ENCODE peak calls at places on chromosome 11, in four cellular contexts. One of them, this sample, is unnamed.

GRCh38 chr11:9745411-9746211 is 81.7 kb downstream of the SWAP70 start:
- ATAC-seq in HCT116: no peak
- ATAC-seq in HepG2: no peak
- ATAC-seq in K562: no peak
- ATAC-seq in this sample: no peak

GRCh38 chr11:102664001-102664752 is 39.0 kb upstream of the MMP20 start:
- ATAC-seq in HCT116: peak; percentile 96
- ATAC-seq in HepG2: peak; percentile 97
- ATAC-seq in K562: peak; percentile 94
- ATAC-seq in this sample: no peak

GRCh38 chr11:23543651-23544216 is 683.5 kb upstream of the CCDC179 start:
- ATAC-seq in HCT116: no peak
- ATAC-seq in HepG2: no peak
- ATAC-seq in K562: no peak
- ATAC-seq in this sample: no peak

GRCh38 chr11:67318239-67318555 is 14.9 kb downstream of the SSH3 start:
- ATAC-seq in HCT116: no peak
- ATAC-seq in HepG2: peak; percentile 52
- ATAC-seq in K562: peak; percentile 6
- ATAC-seq in this sample: no peak

GRCh38 chr11:58927393-58928081 is 11.8 kb upstream of the GLYATL1 start:
- ATAC-seq in HCT116: peak; percentile 64
- ATAC-seq in HepG2: peak; percentile 73
- ATAC-seq in K562: no peak
- ATAC-seq in this sample: no peak

GRCh38 chr11:79546366-79546765 is 105.5 kb upstream of the TENM4 start:
- ATAC-seq in HCT116: no peak
- ATAC-seq in HepG2: no peak
- ATAC-seq in K562: no peak
- ATAC-seq in this sample: no peak

GRCh38 chr11:14611939-14612338 is 31.7 kb upstream of the PDE3B start:
- ATAC-seq in HCT116: no peak
- ATAC-seq in HepG2: no peak
- ATAC-seq in K562: no peak
- ATAC-seq in this sample: no peak

GRCh38 chr11:848988-849824 is 6.6 kb downstream of the TSPAN4 start:
- ATAC-seq in HCT116: no peak
- ATAC-seq in HepG2: no peak
- ATAC-seq in K562: no peak
- ATAC-seq in this sample: no peak

GRCh38 chr11:70547821-70548670 is 149.7 kb downstream of the CTTN start:
- ATAC-seq in HCT116: peak; percentile 55
- ATAC-seq in HepG2: no peak
- ATAC-seq in K562: no peak
- ATAC-seq in this sample: no peak

GRCh38 chr11:46253258-46254134 is 24.0 kb upstream of the CREB3L1 start:
- ATAC-seq in HCT116: no peak
- ATAC-seq in HepG2: peak; percentile 28
- ATAC-seq in K562: no peak
- ATAC-seq in this sample: no peak

GRCh38 chr11:100619484-100619883 is 67.6 kb upstream of the ARHGAP42 start:
- ATAC-seq in HCT116: no peak
- ATAC-seq in HepG2: no peak
- ATAC-seq in K562: no peak
- ATAC-seq in this sample: no peak

GRCh38 chr11:70660059-70660888 is 261.9 kb downstream of the CTTN start:
- ATAC-seq in HCT116: no peak
- ATAC-seq in HepG2: no peak
- ATAC-seq in K562: no peak
- ATAC-seq in this sample: no peak

GRCh38 chr11:77115956-77116355 is 12.1 kb upstream of the MYO7A start:
- ATAC-seq in HCT116: no peak
- ATAC-seq in HepG2: no peak
- ATAC-seq in K562: no peak
- ATAC-seq in this sample: no peak

GRCh38 chr11:64092761-64093136 is 57.0 kb downstream of the FLRT1 start:
- ATAC-seq in HCT116: no peak
- ATAC-seq in HepG2: peak; percentile 67
- ATAC-seq in K562: no peak
- ATAC-seq in this sample: no peak

GRCh38 chr11:63998558-63999348 is 12.5 kb downstream of the OTUB1 start:
- ATAC-seq in HCT116: peak; percentile 35
- ATAC-seq in HepG2: peak; percentile 16
- ATAC-seq in K562: peak; percentile 47
- ATAC-seq in this sample: no peak

GRCh38 chr11:78199015-78199652 is 10.4 kb downstream of the USP35 start:
- ATAC-seq in HCT116: no peak
- ATAC-seq in HepG2: no peak
- ATAC-seq in K562: no peak
- ATAC-seq in this sample: no peak

GRCh38 chr11:123561046-123561781 is 93.2 kb downstream of the SCN3B start:
- ATAC-seq in HCT116: peak; percentile 92
- ATAC-seq in HepG2: peak; percentile 97
- ATAC-seq in K562: peak; percentile 86
- ATAC-seq in this sample: no peak

GRCh38 chr11:102553835-102554282 is 23.3 kb upstream of the MMP7 start:
- ATAC-seq in HCT116: no peak
- ATAC-seq in HepG2: peak; percentile 63
- ATAC-seq in K562: no peak
- ATAC-seq in this sample: no peak

GRCh38 chr11:56307836-56308235 is 7.1 kb upstream of the OR8K3 start:
- ATAC-seq in HCT116: no peak
- ATAC-seq in HepG2: no peak
- ATAC-seq in K562: no peak
- ATAC-seq in this sample: no peak

GRCh38 chr11:46333129-46333947 is 13.9 kb upstream of the DGKZ start:
- ATAC-seq in HCT116: no peak
- ATAC-seq in HepG2: peak; percentile 74
- ATAC-seq in K562: no peak
- ATAC-seq in this sample: peak; percentile 46

GRCh38 chr11:77173494-77173893 is 45.4 kb downstream of the MYO7A start:
- ATAC-seq in HCT116: no peak
- ATAC-seq in HepG2: peak; percentile 66
- ATAC-seq in K562: no peak
- ATAC-seq in this sample: no peak

GRCh38 chr11:120316880-120317688 is 8.0 kb upstream of the TLCD5 start:
- ATAC-seq in HCT116: peak; percentile 94
- ATAC-seq in HepG2: no peak
- ATAC-seq in K562: peak; percentile 58
- ATAC-seq in this sample: peak; percentile 64

GRCh38 chr11:35978173-35978572 is 34.3 kb downstream of the LDLRAD3 start:
- ATAC-seq in HCT116: no peak
- ATAC-seq in HepG2: no peak
- ATAC-seq in K562: no peak
- ATAC-seq in this sample: no peak

GRCh38 chr11:64093233-64094039 is 57.7 kb downstream of the FLRT1 start:
- ATAC-seq in HCT116: peak; percentile 14
- ATAC-seq in HepG2: peak; percentile 4
- ATAC-seq in K562: peak; percentile 43
- ATAC-seq in this sample: no peak

GRCh38 chr11:114049050-114049449 is 10.5 kb upstream of the ZBTB16 start:
- ATAC-seq in HCT116: no peak
- ATAC-seq in HepG2: no peak
- ATAC-seq in K562: no peak
- ATAC-seq in this sample: no peak

GRCh38 chr11:31325162-31325561 is 44.4 kb downstream of the DCDC1 start:
- ATAC-seq in HCT116: no peak
- ATAC-seq in HepG2: no peak
- ATAC-seq in K562: no peak
- ATAC-seq in this sample: peak; percentile 62

GRCh38 chr11:7559404-7560283 is 45.8 kb downstream of the PPFIBP2 start:
- ATAC-seq in HCT116: no peak
- ATAC-seq in HepG2: no peak
- ATAC-seq in K562: no peak
- ATAC-seq in this sample: no peak

GRCh38 chr11:87304350-87304749 is 266.6 kb downstream of the TMEM135 start:
- ATAC-seq in HCT116: no peak
- ATAC-seq in HepG2: no peak
- ATAC-seq in K562: no peak
- ATAC-seq in this sample: no peak

GRCh38 chr11:71913716-71914115 is 14.7 kb downstream of the XNDC1N start:
- ATAC-seq in HCT116: no peak
- ATAC-seq in HepG2: no peak
- ATAC-seq in K562: no peak
- ATAC-seq in this sample: no peak

GRCh38 chr11:109956124-109956793 is 136.9 kb upstream of the ZC3H12C start:
- ATAC-seq in HCT116: no peak
- ATAC-seq in HepG2: no peak
- ATAC-seq in K562: no peak
- ATAC-seq in this sample: no peak

GRCh38 chr11:36628765-36629199 is 30.7 kb upstream of the RAG2 start:
- ATAC-seq in HCT116: no peak
- ATAC-seq in HepG2: no peak
- ATAC-seq in K562: no peak
- ATAC-seq in this sample: no peak

GRCh38 chr11:79822771-79823170 is 381.9 kb upstream of the TENM4 start:
- ATAC-seq in HCT116: no peak
- ATAC-seq in HepG2: no peak
- ATAC-seq in K562: no peak
- ATAC-seq in this sample: no peak

GRCh38 chr11:105389952-105390351 is 219.9 kb upstream of the GRIA4 start:
- ATAC-seq in HCT116: no peak
- ATAC-seq in HepG2: no peak
- ATAC-seq in K562: no peak
- ATAC-seq in this sample: no peak

GRCh38 chr11:105935791-105936190 is 86.2 kb downstream of the MSANTD4 start:
- ATAC-seq in HCT116: peak; percentile 75
- ATAC-seq in HepG2: no peak
- ATAC-seq in K562: no peak
- ATAC-seq in this sample: no peak

GRCh38 chr11:122007611-122008071 is 108.4 kb downstream of the BLID start:
- ATAC-seq in HCT116: no peak
- ATAC-seq in HepG2: no peak
- ATAC-seq in K562: no peak
- ATAC-seq in this sample: peak; percentile 60

GRCh38 chr11:64395545-64396078 is 36.6 kb downstream of the RPS6KA4 start:
- ATAC-seq in HCT116: no peak
- ATAC-seq in HepG2: peak; percentile 52
- ATAC-seq in K562: no peak
- ATAC-seq in this sample: no peak

GRCh38 chr11:131991606-131992005 is 621.2 kb downstream of the NTM start:
- ATAC-seq in HCT116: no peak
- ATAC-seq in HepG2: no peak
- ATAC-seq in K562: no peak
- ATAC-seq in this sample: no peak

GRCh38 chr11:131993291-131993690 is 622.9 kb downstream of the NTM start:
- ATAC-seq in HCT116: no peak
- ATAC-seq in HepG2: no peak
- ATAC-seq in K562: no peak
- ATAC-seq in this sample: no peak

GRCh38 chr11:131982154-131982553 is 611.7 kb downstream of the NTM start:
- ATAC-seq in HCT116: no peak
- ATAC-seq in HepG2: no peak
- ATAC-seq in K562: no peak
- ATAC-seq in this sample: no peak

GRCh38 chr11:131985769-131986393 is 615.5 kb downstream of the NTM start:
- ATAC-seq in HCT116: no peak
- ATAC-seq in HepG2: no peak
- ATAC-seq in K562: no peak
- ATAC-seq in this sample: peak; percentile 51

GRCh38 chr11:131987703-131988102 is 617.3 kb downstream of the NTM start:
- ATAC-seq in HCT116: no peak
- ATAC-seq in HepG2: no peak
- ATAC-seq in K562: no peak
- ATAC-seq in this sample: no peak
- TF ChIP-seq POLR2AphosphoS5 in HCT116: no peak
- TF ChIP-seq POLR2AphosphoS5 in HepG2: no peak
- TF ChIP-seq POLR2AphosphoS5 in K562: no peak
- TF ChIP-seq POLR2AphosphoS5 in this sample: no peak

DNA sequence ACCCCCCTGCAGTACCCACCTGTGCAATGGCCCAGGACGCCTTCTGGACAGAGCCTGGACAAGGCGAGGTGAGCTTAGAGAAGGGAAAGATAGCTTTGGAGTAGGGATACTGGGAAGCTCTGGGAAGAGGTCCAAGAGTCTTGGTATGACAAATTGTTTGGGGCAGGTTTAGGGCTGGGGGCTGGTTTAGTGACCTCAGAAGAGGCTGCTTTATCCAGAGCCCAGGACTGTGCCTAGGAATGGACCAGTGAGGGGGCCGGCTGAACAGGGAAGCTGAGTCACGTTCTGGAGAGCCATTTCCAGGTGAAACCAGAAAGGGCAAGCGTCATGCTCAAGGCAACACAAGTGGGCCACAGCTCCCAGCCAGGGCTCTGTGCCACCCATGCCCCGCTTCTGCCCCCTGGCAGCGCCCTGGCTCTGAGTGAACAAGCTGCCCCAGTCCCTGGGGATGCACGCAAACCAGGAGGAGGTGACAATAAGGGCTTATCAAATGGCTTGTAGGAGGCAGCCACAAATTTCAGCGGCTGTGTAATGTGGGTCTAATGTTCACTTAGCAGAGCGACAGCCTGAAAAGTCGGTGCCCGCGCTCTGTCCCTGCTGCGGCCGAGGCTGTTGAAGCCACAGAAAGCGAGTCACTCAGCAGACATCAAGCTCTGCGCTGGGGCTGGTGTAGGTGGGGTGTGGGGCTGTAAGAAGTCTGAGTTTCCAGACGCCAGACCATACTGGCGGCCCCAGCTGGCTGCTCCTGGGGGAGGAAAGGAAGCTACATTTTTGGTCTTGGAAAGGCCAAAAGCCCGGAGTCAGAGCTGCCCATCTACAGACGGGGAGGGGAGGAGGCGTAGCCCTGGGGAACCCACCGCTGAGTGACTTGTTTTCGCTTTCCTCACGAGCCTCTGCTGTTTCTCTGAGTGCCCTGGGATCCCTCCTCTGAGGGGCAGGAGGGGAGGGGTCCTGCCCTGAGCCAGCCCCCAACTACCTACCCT is 18.3 kb upstream of the SYT7 start:
- ATAC-seq in HCT116: no peak
- ATAC-seq in HepG2: peak; percentile 23
- ATAC-seq in K562: no peak
- ATAC-seq in this sample: peak; percentile 40
- H3K27ac ChIP-seq in HCT116: no peak overlapping the region
- H3K27ac ChIP-seq in HepG2: no peak overlapping the region
- H3K27ac ChIP-seq in K562: no peak overlapping the region
- H3K27ac ChIP-seq in this sample: peak overlapping the region; percentile 57

GRCh38 chr11:16613401-16614381 is 124.8 kb upstream of the C11orf58 start:
- ATAC-seq in HCT116: peak; percentile 99
- ATAC-seq in HepG2: peak; percentile 99
- ATAC-seq in K562: peak; percentile 100
- ATAC-seq in this sample: peak; percentile 96
- TF ChIP-seq POLR2AphosphoS5 in HCT116: no peak
- TF ChIP-seq POLR2AphosphoS5 in HepG2: no peak
- TF ChIP-seq POLR2AphosphoS5 in K562: no peak
- TF ChIP-seq POLR2AphosphoS5 in this sample: peak; percentile 23

DNA sequence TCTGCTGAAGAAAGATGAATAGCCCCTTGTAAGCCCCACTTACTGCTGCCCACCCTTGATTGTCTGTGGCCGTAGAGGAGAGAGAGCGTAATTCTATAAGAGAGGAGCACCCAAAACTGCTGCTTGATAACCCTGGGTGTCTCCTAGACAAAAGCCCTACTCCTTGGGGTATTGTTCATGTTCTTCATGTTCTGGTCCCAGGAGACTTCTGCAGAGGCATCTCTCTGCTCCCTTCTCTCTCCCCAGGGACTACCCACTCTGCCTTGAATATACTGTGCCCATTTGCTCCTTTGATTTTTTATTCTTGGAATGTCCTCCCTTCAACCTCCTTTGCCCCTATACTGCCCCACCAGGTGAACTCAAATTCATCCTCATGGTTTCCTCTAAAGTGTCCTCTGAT is 417.8 kb upstream of the CADM1 start:
- ATAC-seq in HCT116: no peak
- ATAC-seq in HepG2: no peak
- ATAC-seq in K562: no peak
- ATAC-seq in this sample: no peak
- H3K27ac ChIP-seq in HCT116: no peak overlapping the region
- H3K27ac ChIP-seq in HepG2: no peak overlapping the region
- H3K27ac ChIP-seq in K562: no peak overlapping the region
- H3K27ac ChIP-seq in this sample: no peak overlapping the region